ENCODE peak calls at places on chromosomes 2 and 18, in six cellular contexts. M is colonic mucosa; Q is transverse colon; E is stimulated activated CD8-positive, alpha-beta memory T cell treated with anti-CD3 and anti-CD28 coated beads, Interleukin-4, amount 100 ng/mL, for 24 hours; Y is aorta; I is small intestine. O is an unnamed sample.

GRCh38 chr18:57134564-57135211 is 12.2 kb upstream of the BOD1L2 start:
- DNase-seq in Q (no peak), E (no peak), M (no peak), Y (no peak), I (peak), O (no peak)

GRCh38 chr2:45145073-45145899 is 136.0 kb upstream of the SIX2 start:
- DNase-seq in M (no peak), Y (no peak), E (no peak), I (peak), Q (no peak), O (no peak)

GRCh38 chr2:126408671-126409070 is 247.3 kb upstream of the GYPC start:
- DNase-seq in Y (no peak), M (no peak), I (no peak), E (no peak), Q (no peak), O (no peak)

GRCh38 chr2:65869286-65869685 is 436.9 kb upstream of the SPRED2 start:
- DNase-seq in M (no peak), I (no peak), Q (no peak), E (no peak), Y (no peak), O (no peak)

GRCh38 chr2:25566694-25567093 is 106.7 kb downstream of the DTNB start:
- DNase-seq in Y (peak), I (peak), Q (peak), M (no peak), E (no peak), O (no peak)

GRCh38 chr2:191318729-191319078 is 73.5 kb downstream of the MYO1B start:
- DNase-seq in Y (no peak), Q (peak), E (no peak), M (peak), I (peak), O (no peak)

GRCh38 chr2:163493330-163494319 is 242.2 kb downstream of the FIGN start:
- DNase-seq in Q (no peak), M (no peak), Y (no peak), E (no peak), I (no peak), O (no peak)

GRCh38 chr2:156110890-156111289 is 221.6 kb downstream of the NR4A2 start:
- DNase-seq in M (peak), Q (peak), I (peak), Y (no peak), E (no peak), O (no peak)

GRCh38 chr18:74784791-74785190 is 187.1 kb downstream of the ZNF407 start:
- DNase-seq in M (no peak), E (no peak), Q (no peak), Y (no peak), I (no peak), O (no peak)

GRCh38 chr2:232528746-232529445 is 2.9 kb downstream of the CHRND start:
- DNase-seq in I (no peak), M (no peak), Y (peak), E (no peak), Q (no peak), O (no peak)

GRCh38 chr2:45223531-45223930 is 214.3 kb upstream of the SIX2 start:
- DNase-seq in Y (no peak), E (no peak), Q (no peak), M (no peak), I (no peak), O (no peak)

GRCh38 chr2:16034151-16034974 is 94.0 kb downstream of the MYCN start:
- DNase-seq in E (no peak), Y (no peak), I (peak), M (no peak), Q (no peak), O (no peak)

GRCh38 chr2:9703701-9704221 is 73.0 kb upstream of the YWHAQ start:
- DNase-seq in Y (no peak), I (peak), M (peak), E (no peak), Q (peak), O (peak)

GRCh38 chr2:190382851-190383250 is 25.3 kb upstream of the MFSD6 start:
- DNase-seq in E (no peak), I (peak), M (peak), Q (no peak), Y (no peak), O (no peak)

GRCh38 chr2:74102516-74102915 is 45.2 kb downstream of the BOLA3 start:
- DNase-seq in M (no peak), E (no peak), Y (no peak), I (no peak), Q (no peak), O (no peak)

GRCh38 chr2:134455426-134455825 is 201.6 kb downstream of the MGAT5 start:
- DNase-seq in Y (no peak), E (no peak), Q (no peak), M (no peak), I (no peak), O (no peak)

GRCh38 chr2:42105330-42106256 is 57.8 kb downstream of the PKDCC start:
- DNase-seq in Q (peak), E (peak), M (peak), I (peak), Y (peak), O (no peak)

GRCh38 chr2:172350844-172351480 is 76.4 kb upstream of the ITGA6 start:
- DNase-seq in E (no peak), Q (no peak), M (no peak), Y (peak), I (no peak), O (no peak)

GRCh38 chr2:122206101-122206500 is 450.6 kb downstream of the TSN start:
- DNase-seq in M (no peak), Y (no peak), E (no peak), Q (no peak), I (no peak), O (no peak)

GRCh38 chr2:55843096-55843991 is 80.2 kb downstream of the EFEMP1 start:
- DNase-seq in E (no peak), I (peak), Q (peak), M (peak), Y (no peak), O (no peak)

GRCh38 chr18:12478269-12479057 is 70.7 kb downstream of the PRELID3A start:
- DNase-seq in I (no peak), E (no peak), M (no peak), Y (no peak), Q (no peak), O (no peak)

GRCh38 chr2:46351388-46352141 is 54.4 kb downstream of the EPAS1 start:
- DNase-seq in I (peak), E (peak), Q (peak), Y (peak), M (no peak), O (no peak)

GRCh38 chr2:199019898-199020507 is 437.7 kb downstream of the SATB2 start:
- DNase-seq in Y (no peak), Q (no peak), E (no peak), M (peak), I (peak), O (no peak)

GRCh38 chr18:34501553-34501952 is 208.5 kb upstream of the DTNA start:
- DNase-seq in M (no peak), I (no peak), E (no peak), Y (no peak), Q (no peak), O (no peak)

GRCh38 chr2:199407421-199407820 is 50.3 kb downstream of the SATB2 start:
- DNase-seq in Q (no peak), E (no peak), Y (no peak), I (no peak), M (no peak), O (no peak)

GRCh38 chr2:23649819-23650218 is 264.8 kb downstream of the KLHL29 start:
- DNase-seq in Y (no peak), E (no peak), M (no peak), I (no peak), Q (no peak), O (no peak)

GRCh38 chr2:215414674-215415073 is 21.2 kb downstream of the FN1 start:
- DNase-seq in E (no peak), Y (no peak), I (no peak), M (no peak), Q (no peak), O (no peak)

GRCh38 chr2:80209458-80209857 is 95.1 kb downstream of the LRRTM1 start:
- DNase-seq in Y (no peak), E (no peak), I (no peak), M (no peak), Q (no peak), O (no peak)